ENCODE peak calls at places on chromosome 12, in nine cellular contexts. One of them, this sample, is unnamed.

GRCh38 chr12:12353807-12354206 is 3.1 kb upstream of the BORCS5 start:
- DNase-seq in HFFc6: no peak
- DNase-seq in CD4-positive, alpha-beta T cell: no peak
- DNase-seq in lower lobe of right lung: no peak
- DNase-seq in lower leg skin: no peak
- DNase-seq in RWPE1: no peak
- DNase-seq in breast epithelium: no peak
- DNase-seq in endodermal cell: no peak
- DNase-seq in fibroblast of mammary gland: no peak
- DNase-seq in this sample: no peak

GRCh38 chr12:99056186-99056585 is 411.1 kb downstream of the APAF1 start:
- DNase-seq in RWPE1: no peak
- DNase-seq in HFFc6: no peak
- DNase-seq in CD4-positive, alpha-beta T cell: no peak
- DNase-seq in fibroblast of mammary gland: no peak
- DNase-seq in lower lobe of right lung: no peak
- DNase-seq in lower leg skin: no peak
- DNase-seq in breast epithelium: no peak
- DNase-seq in endodermal cell: no peak
- DNase-seq in this sample: no peak

GRCh38 chr12:53938276-53939140 is at the start of gene HOXC13:
- DNase-seq in fibroblast of mammary gland: peak
- DNase-seq in breast epithelium: peak
- DNase-seq in CD4-positive, alpha-beta T cell: no peak
- DNase-seq in lower lobe of right lung: no peak
- DNase-seq in lower leg skin: peak
- DNase-seq in HFFc6: no peak
- DNase-seq in RWPE1: peak
- DNase-seq in endodermal cell: peak
- DNase-seq in this sample: no peak

GRCh38 chr12:113082486-113083148 is 26.1 kb downstream of the DTX1 start:
- DNase-seq in fibroblast of mammary gland: no peak
- DNase-seq in breast epithelium: no peak
- DNase-seq in lower lobe of right lung: no peak
- DNase-seq in lower leg skin: no peak
- DNase-seq in CD4-positive, alpha-beta T cell: no peak
- DNase-seq in endodermal cell: no peak
- DNase-seq in RWPE1: no peak
- DNase-seq in HFFc6: no peak
- DNase-seq in this sample: no peak

GRCh38 chr12:123253606-123254459 is 17.8 kb downstream of the CDK2AP1 start:
- DNase-seq in RWPE1: no peak
- DNase-seq in fibroblast of mammary gland: no peak
- DNase-seq in endodermal cell: no peak
- DNase-seq in breast epithelium: no peak
- DNase-seq in lower lobe of right lung: no peak
- DNase-seq in lower leg skin: peak
- DNase-seq in HFFc6: no peak
- DNase-seq in CD4-positive, alpha-beta T cell: no peak
- DNase-seq in this sample: no peak

GRCh38 chr12:99960312-99960711 is 24.4 kb downstream of the ANKS1B start:
- DNase-seq in fibroblast of mammary gland: peak
- DNase-seq in RWPE1: no peak
- DNase-seq in breast epithelium: no peak
- DNase-seq in HFFc6: no peak
- DNase-seq in lower leg skin: no peak
- DNase-seq in CD4-positive, alpha-beta T cell: no peak
- DNase-seq in endodermal cell: no peak
- DNase-seq in lower lobe of right lung: no peak
- DNase-seq in this sample: no peak

GRCh38 chr12:39393179-39393578 is 49.7 kb downstream of the KIF21A start:
- DNase-seq in RWPE1: no peak
- DNase-seq in lower leg skin: no peak
- DNase-seq in breast epithelium: no peak
- DNase-seq in HFFc6: no peak
- DNase-seq in CD4-positive, alpha-beta T cell: no peak
- DNase-seq in lower lobe of right lung: no peak
- DNase-seq in endodermal cell: peak
- DNase-seq in fibroblast of mammary gland: no peak
- DNase-seq in this sample: no peak

GRCh38 chr12:23950011-23950774 is 723 bp upstream of the SOX5 start:
- DNase-seq in RWPE1: no peak
- DNase-seq in lower leg skin: no peak
- DNase-seq in fibroblast of mammary gland: peak
- DNase-seq in breast epithelium: no peak
- DNase-seq in endodermal cell: peak
- DNase-seq in lower lobe of right lung: no peak
- DNase-seq in CD4-positive, alpha-beta T cell: no peak
- DNase-seq in HFFc6: no peak
- DNase-seq in this sample: no peak

GRCh38 chr12:28023156-28023887 is 50.8 kb upstream of the PTHLH start:
- DNase-seq in RWPE1: peak
- DNase-seq in CD4-positive, alpha-beta T cell: no peak
- DNase-seq in HFFc6: peak
- DNase-seq in fibroblast of mammary gland: peak
- DNase-seq in endodermal cell: no peak
- DNase-seq in breast epithelium: no peak
- DNase-seq in lower leg skin: no peak
- DNase-seq in lower lobe of right lung: no peak
- DNase-seq in this sample: no peak

GRCh38 chr12:53441040-53441833 is at the start of gene PRR13:
- DNase-seq in RWPE1: peak
- DNase-seq in HFFc6: peak
- DNase-seq in CD4-positive, alpha-beta T cell: peak
- DNase-seq in lower leg skin: peak
- DNase-seq in fibroblast of mammary gland: peak
- DNase-seq in breast epithelium: peak
- DNase-seq in endodermal cell: peak
- DNase-seq in lower lobe of right lung: peak
- DNase-seq in this sample: peak

GRCh38 chr12:68850390-68850789 is 42.4 kb downstream of the MDM2 start:
- DNase-seq in breast epithelium: no peak
- DNase-seq in endodermal cell: no peak
- DNase-seq in lower lobe of right lung: no peak
- DNase-seq in HFFc6: no peak
- DNase-seq in fibroblast of mammary gland: no peak
- DNase-seq in lower leg skin: no peak
- DNase-seq in RWPE1: no peak
- DNase-seq in CD4-positive, alpha-beta T cell: no peak
- DNase-seq in this sample: no peak

GRCh38 chr12:53996188-53996885 is 3.6 kb upstream of the HOXC9 start:
- DNase-seq in lower lobe of right lung: no peak
- DNase-seq in lower leg skin: no peak
- DNase-seq in HFFc6: no peak
- DNase-seq in CD4-positive, alpha-beta T cell: no peak
- DNase-seq in endodermal cell: no peak
- DNase-seq in fibroblast of mammary gland: no peak
- DNase-seq in breast epithelium: no peak
- DNase-seq in RWPE1: no peak
- DNase-seq in this sample: no peak

GRCh38 chr12:124884587-124885438 is 21.1 kb upstream of the SCARB1 start:
- DNase-seq in endodermal cell: peak
- DNase-seq in fibroblast of mammary gland: no peak
- DNase-seq in CD4-positive, alpha-beta T cell: no peak
- DNase-seq in RWPE1: no peak
- DNase-seq in breast epithelium: no peak
- DNase-seq in lower lobe of right lung: peak
- DNase-seq in lower leg skin: no peak
- DNase-seq in HFFc6: no peak
- DNase-seq in this sample: no peak

GRCh38 chr12:105359840-105360239 is 29.3 kb downstream of the C12orf75 start:
- DNase-seq in breast epithelium: no peak
- DNase-seq in lower lobe of right lung: no peak
- DNase-seq in HFFc6: no peak
- DNase-seq in endodermal cell: no peak
- DNase-seq in lower leg skin: no peak
- DNase-seq in RWPE1: no peak
- DNase-seq in CD4-positive, alpha-beta T cell: no peak
- DNase-seq in fibroblast of mammary gland: no peak
- DNase-seq in this sample: no peak

GRCh38 chr12:101829639-101830390 is 944 bp downstream of the GNPTAB start:
- DNase-seq in breast epithelium: no peak
- DNase-seq in HFFc6: no peak
- DNase-seq in lower leg skin: peak
- DNase-seq in fibroblast of mammary gland: no peak
- DNase-seq in RWPE1: no peak
- DNase-seq in endodermal cell: no peak
- DNase-seq in lower lobe of right lung: no peak
- DNase-seq in CD4-positive, alpha-beta T cell: no peak
- DNase-seq in this sample: no peak

GRCh38 chr12:90961154-90961553 is 6.2 kb upstream of the CCER1 start:
- DNase-seq in RWPE1: no peak
- DNase-seq in lower leg skin: no peak
- DNase-seq in lower lobe of right lung: no peak
- DNase-seq in breast epithelium: no peak
- DNase-seq in CD4-positive, alpha-beta T cell: no peak
- DNase-seq in HFFc6: no peak
- DNase-seq in endodermal cell: no peak
- DNase-seq in fibroblast of mammary gland: no peak
- DNase-seq in this sample: no peak

GRCh38 chr12:90954428-90954827 is 548 bp downstream of the CCER1 start:
- DNase-seq in CD4-positive, alpha-beta T cell: no peak
- DNase-seq in RWPE1: no peak
- DNase-seq in fibroblast of mammary gland: no peak
- DNase-seq in breast epithelium: no peak
- DNase-seq in HFFc6: no peak
- DNase-seq in lower lobe of right lung: no peak
- DNase-seq in lower leg skin: no peak
- DNase-seq in endodermal cell: no peak
- DNase-seq in this sample: no peak

GRCh38 chr12:90959538-90960139 is 4.7 kb upstream of the CCER1 start:
- DNase-seq in fibroblast of mammary gland: peak
- DNase-seq in HFFc6: peak
- DNase-seq in endodermal cell: no peak
- DNase-seq in RWPE1: peak
- DNase-seq in breast epithelium: no peak
- DNase-seq in CD4-positive, alpha-beta T cell: peak
- DNase-seq in lower leg skin: no peak
- DNase-seq in lower lobe of right lung: no peak
- DNase-seq in this sample: no peak

GRCh38 chr12:90954921-90955320 is at the start of gene CCER1:
- DNase-seq in fibroblast of mammary gland: no peak
- DNase-seq in lower lobe of right lung: no peak
- DNase-seq in HFFc6: no peak
- DNase-seq in breast epithelium: no peak
- DNase-seq in lower leg skin: no peak
- DNase-seq in endodermal cell: peak
- DNase-seq in RWPE1: no peak
- DNase-seq in CD4-positive, alpha-beta T cell: no peak
- DNase-seq in this sample: no peak

DNA sequence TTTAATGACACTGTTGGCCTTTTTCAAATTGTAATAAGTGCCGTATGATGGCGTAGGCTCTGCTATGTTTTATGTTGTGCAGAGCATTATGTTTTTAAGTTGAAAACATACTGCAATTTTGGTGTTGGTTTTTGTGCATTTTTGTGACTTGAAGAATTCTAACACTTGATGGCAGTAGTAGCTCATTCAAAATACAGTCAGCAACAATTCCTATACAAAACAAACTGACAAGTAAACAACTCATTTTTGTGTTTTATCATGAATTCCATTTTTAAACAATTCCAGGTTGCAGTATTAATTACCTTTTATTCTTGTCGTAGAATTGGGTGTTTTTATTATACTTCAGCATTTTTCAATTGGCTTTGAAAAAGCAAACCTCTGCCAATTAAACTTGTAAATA is 4.0 kb upstream of the CCER1 start:
- DNase-seq in RWPE1: no peak
- DNase-seq in HFFc6: peak
- DNase-seq in lower leg skin: no peak
- DNase-seq in CD4-positive, alpha-beta T cell: no peak
- DNase-seq in fibroblast of mammary gland: peak
- DNase-seq in endodermal cell: no peak
- DNase-seq in breast epithelium: no peak
- DNase-seq in lower lobe of right lung: no peak
- DNase-seq in this sample: no peak
- TF ChIP-seq CTCF in RWPE1: no peak
- TF ChIP-seq CTCF in HFFc6: no peak
- TF ChIP-seq CTCF in lower leg skin: no peak
- TF ChIP-seq CTCF in CD4-positive, alpha-beta T cell: no peak
- TF ChIP-seq CTCF in fibroblast of mammary gland: peak
- TF ChIP-seq CTCF in endodermal cell: no peak
- TF ChIP-seq CTCF in breast epithelium: no peak
- TF ChIP-seq CTCF in lower lobe of right lung: no peak
- TF ChIP-seq CTCF in this sample: no peak

GRCh38 chr12:17079251-17079909 is 473.4 kb upstream of the LMO3 start:
- DNase-seq in lower leg skin: no peak
- DNase-seq in lower lobe of right lung: no peak
- DNase-seq in endodermal cell: no peak
- DNase-seq in CD4-positive, alpha-beta T cell: no peak
- DNase-seq in breast epithelium: no peak
- DNase-seq in fibroblast of mammary gland: no peak
- DNase-seq in RWPE1: no peak
- DNase-seq in HFFc6: no peak
- DNase-seq in this sample: no peak
- TF ChIP-seq CTCF in lower leg skin: no peak
- TF ChIP-seq CTCF in lower lobe of right lung: no peak
- TF ChIP-seq CTCF in endodermal cell: peak
- TF ChIP-seq CTCF in CD4-positive, alpha-beta T cell: no peak
- TF ChIP-seq CTCF in breast epithelium: no peak
- TF ChIP-seq CTCF in fibroblast of mammary gland: no peak
- TF ChIP-seq CTCF in RWPE1: no peak
- TF ChIP-seq CTCF in HFFc6: no peak
- TF ChIP-seq CTCF in this sample: no peak

GRCh38 chr12:83462419-83462818 is 775.7 kb downstream of the TMTC2 start:
- DNase-seq in CD4-positive, alpha-beta T cell: no peak
- DNase-seq in lower leg skin: no peak
- DNase-seq in HFFc6: no peak
- DNase-seq in RWPE1: no peak
- DNase-seq in endodermal cell: no peak
- DNase-seq in lower lobe of right lung: no peak
- DNase-seq in breast epithelium: no peak
- DNase-seq in fibroblast of mammary gland: no peak
- DNase-seq in this sample: no peak
- TF ChIP-seq CTCF in CD4-positive, alpha-beta T cell: no peak
- TF ChIP-seq CTCF in lower leg skin: no peak
- TF ChIP-seq CTCF in HFFc6: no peak
- TF ChIP-seq CTCF in RWPE1: no peak
- TF ChIP-seq CTCF in endodermal cell: peak
- TF ChIP-seq CTCF in lower lobe of right lung: no peak
- TF ChIP-seq CTCF in breast epithelium: no peak
- TF ChIP-seq CTCF in fibroblast of mammary gland: no peak
- TF ChIP-seq CTCF in this sample: no peak

GRCh38 chr12:89645434-89645833 is 63.2 kb downstream of the ATP2B1 start:
- DNase-seq in CD4-positive, alpha-beta T cell: no peak
- DNase-seq in RWPE1: no peak
- DNase-seq in HFFc6: no peak
- DNase-seq in lower lobe of right lung: no peak
- DNase-seq in breast epithelium: no peak
- DNase-seq in endodermal cell: no peak
- DNase-seq in lower leg skin: no peak
- DNase-seq in fibroblast of mammary gland: no peak
- DNase-seq in this sample: no peak
- TF ChIP-seq CTCF in CD4-positive, alpha-beta T cell: no peak
- TF ChIP-seq CTCF in RWPE1: no peak
- TF ChIP-seq CTCF in HFFc6: no peak
- TF ChIP-seq CTCF in lower lobe of right lung: no peak
- TF ChIP-seq CTCF in breast epithelium: no peak
- TF ChIP-seq CTCF in endodermal cell: no peak
- TF ChIP-seq CTCF in lower leg skin: no peak
- TF ChIP-seq CTCF in fibroblast of mammary gland: no peak
- TF ChIP-seq CTCF in this sample: no peak

GRCh38 chr12:90695415-90695814 is 259.6 kb downstream of the CCER1 start:
- DNase-seq in endodermal cell: no peak
- DNase-seq in lower lobe of right lung: no peak
- DNase-seq in HFFc6: no peak
- DNase-seq in CD4-positive, alpha-beta T cell: no peak
- DNase-seq in breast epithelium: no peak
- DNase-seq in fibroblast of mammary gland: peak
- DNase-seq in lower leg skin: no peak
- DNase-seq in RWPE1: no peak
- DNase-seq in this sample: no peak
- TF ChIP-seq CTCF in endodermal cell: peak
- TF ChIP-seq CTCF in lower lobe of right lung: no peak
- TF ChIP-seq CTCF in HFFc6: peak
- TF ChIP-seq CTCF in CD4-positive, alpha-beta T cell: no peak
- TF ChIP-seq CTCF in breast epithelium: no peak
- TF ChIP-seq CTCF in fibroblast of mammary gland: peak
- TF ChIP-seq CTCF in lower leg skin: no peak
- TF ChIP-seq CTCF in RWPE1: peak
- TF ChIP-seq CTCF in this sample: no peak